ENCODE peak calls at places on chromosomes 16 and 17, in four cellular contexts. B, D, O and H are unnamed samples.

GRCh38 chr16:23079683-23080221 is 69.5 kb downstream of the USP31 start:
- DNase-seq in B (no peak), D (no peak), O (no peak), H (no peak)

GRCh38 chr17:21368545-21369246 is 7.5 kb upstream of the KCNJ12 start:
- DNase-seq in B (no peak), D (no peak), O (no peak), H (peak)

GRCh38 chr17:37480427-37480826 is 9.3 kb upstream of the DUSP14 start:
- DNase-seq in B (no peak), D (no peak), O (no peak), H (no peak)

GRCh38 chr17:80931421-80932265 is 60.0 kb upstream of the CHMP6 start:
- DNase-seq in B (peak), D (peak), O (peak), H (peak)

GRCh38 chr16:78122774-78123315 is 23.4 kb downstream of the WWOX start:
- DNase-seq in B (peak), D (peak), O (peak), H (peak)

GRCh38 chr17:66331038-66331816 is 28.8 kb downstream of the PRKCA start:
- DNase-seq in B (no peak), D (no peak), O (no peak), H (no peak)

GRCh38 chr17:83204230-83204725 is 124.9 kb downstream of the METRNL start:
- DNase-seq in B (no peak), D (no peak), O (no peak), H (no peak)

GRCh38 chr17:17151962-17152361 is 54.2 kb downstream of the PLD6 start:
- DNase-seq in B (peak), D (peak), O (peak), H (peak)

GRCh38 chr17:9472541-9472940 is 103.1 kb downstream of the STX8 start:
- DNase-seq in B (peak), D (no peak), O (peak), H (no peak)

GRCh38 chr16:49527621-49528020 is 154.0 kb downstream of the C16orf78 start:
- DNase-seq in B (no peak), D (no peak), O (peak), H (peak)

GRCh38 chr17:15255713-15256454 is 9.2 kb downstream of the PMP22 start:
- DNase-seq in B (peak), D (no peak), O (no peak), H (no peak)

GRCh38 chr17:50693041-50693682 is 14.6 kb downstream of the ANKRD40 start:
- DNase-seq in B (no peak), D (peak), O (peak), H (no peak)

GRCh38 chr17:80034977-80035686 is 540 bp downstream of the TBC1D16 start:
- DNase-seq in B (peak), D (peak), O (peak), H (peak)

GRCh38 chr17:67717192-67717623 is 528 bp upstream of the NOL11 start:
- DNase-seq in B (no peak), D (no peak), O (no peak), H (no peak)

GRCh38 chr17:49277638-49278037 is 47.1 kb upstream of the PHOSPHO1 start:
- DNase-seq in B (no peak), D (no peak), O (no peak), H (no peak)

GRCh38 chr17:75044716-75045115 is 2.1 kb downstream of the ATP5PD start:
- DNase-seq in B (no peak), D (no peak), O (no peak), H (no peak)

GRCh38 chr16:89892055-89892630 is 18.8 kb downstream of the TCF25 start:
- DNase-seq in B (no peak), D (no peak), O (no peak), H (no peak)

GRCh38 chr17:34797724-34798123 is 163.5 kb downstream of the CCT6B start:
- DNase-seq in B (no peak), D (peak), O (peak), H (peak)

GRCh38 chr16:46918905-46919792 is 35.0 kb downstream of the GPT2 start:
- DNase-seq in B (no peak), D (no peak), O (no peak), H (no peak)

GRCh38 chr16:50284131-50284911 is 18.0 kb downstream of the ADCY7 start:
- DNase-seq in B (no peak), D (no peak), O (no peak), H (no peak)

GRCh38 chr17:235831-236640 is 54.6 kb upstream of the DOC2B start:
- DNase-seq in B (no peak), D (no peak), O (no peak), H (no peak)

GRCh38 chr17:28317965-28318758 is 838 bp upstream of the TMEM97 start:
- DNase-seq in B (no peak), D (no peak), O (no peak), H (no peak)

GRCh38 chr16:67326472-67327309 is at the start of the genes KCTD19 and LRRC36:
- DNase-seq in B (no peak), D (peak), O (peak), H (peak)

GRCh38 chr16:56589141-56590039 is at the start of gene MT3:
- DNase-seq in B (no peak), D (peak), O (no peak), H (peak)

GRCh38 chr16:84514874-84515835 is 10.7 kb upstream of the MEAK7 start:
- DNase-seq in B (no peak), D (no peak), O (no peak), H (no peak)

GRCh38 chr16:86432691-86433090 is 77.6 kb upstream of the FOXF1 start:
- DNase-seq in B (no peak), D (no peak), O (peak), H (no peak)

GRCh38 chr17:74215332-74215727 is 2.0 kb downstream of the TTYH2 start:
- DNase-seq in B (no peak), D (no peak), O (no peak), H (no peak)

GRCh38 chr16:23563186-23563585 is 5.7 kb downstream of the UBFD1 start:
- DNase-seq in B (no peak), D (no peak), O (no peak), H (no peak)

GRCh38 chr17:77722366-77722765 is 236.1 kb upstream of the TNRC6C start:
- DNase-seq in B (no peak), D (no peak), O (no peak), H (no peak)

GRCh38 chr16:10386517-10387377 is 886 bp downstream of the ATF7IP2 start:
- DNase-seq in B (peak), D (peak), O (peak), H (peak)

DNA sequence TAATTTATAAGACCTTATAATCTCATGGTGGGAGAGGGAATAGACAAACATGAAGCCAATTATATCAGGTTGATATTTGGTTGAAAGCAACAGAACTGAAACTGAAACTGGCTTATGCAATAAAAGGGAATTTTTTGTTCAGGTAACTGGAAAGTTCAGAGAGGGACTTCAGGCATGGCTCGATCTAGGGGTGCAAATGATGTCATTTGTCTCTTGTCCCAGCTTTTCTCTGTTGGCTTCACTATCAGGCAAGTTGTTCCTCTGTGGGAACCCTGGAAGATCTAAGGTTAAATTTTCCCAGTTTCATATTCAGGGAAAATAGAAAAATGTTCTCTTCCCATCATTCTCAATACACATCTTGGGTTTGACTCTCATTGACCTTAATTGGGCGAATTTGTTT is 59.8 kb downstream of the OTOA start:
- DNase-seq in B (no peak), D (no peak), O (no peak), H (no peak)
- H3K4me3 ChIP-seq in B (no peak), D (no peak), O (no peak), H (no peak)

GRCh38 chr16:4415538-4416199 is 727 bp downstream of the CORO7 start:
- DNase-seq in B (no peak), D (peak), O (no peak), H (peak)

GRCh38 chr16:4412854-4413253 is 3.5 kb downstream of the CORO7 start:
- DNase-seq in B (no peak), D (no peak), O (no peak), H (no peak)

GRCh38 chr16:4416200-4417032 is at the start of gene CORO7:
- DNase-seq in B (peak), D (peak), O (peak), H (peak)

GRCh38 chr16:4412159-4412558 is 4.2 kb downstream of the CORO7 start:
- DNase-seq in B (no peak), D (no peak), O (no peak), H (no peak)

DNA sequence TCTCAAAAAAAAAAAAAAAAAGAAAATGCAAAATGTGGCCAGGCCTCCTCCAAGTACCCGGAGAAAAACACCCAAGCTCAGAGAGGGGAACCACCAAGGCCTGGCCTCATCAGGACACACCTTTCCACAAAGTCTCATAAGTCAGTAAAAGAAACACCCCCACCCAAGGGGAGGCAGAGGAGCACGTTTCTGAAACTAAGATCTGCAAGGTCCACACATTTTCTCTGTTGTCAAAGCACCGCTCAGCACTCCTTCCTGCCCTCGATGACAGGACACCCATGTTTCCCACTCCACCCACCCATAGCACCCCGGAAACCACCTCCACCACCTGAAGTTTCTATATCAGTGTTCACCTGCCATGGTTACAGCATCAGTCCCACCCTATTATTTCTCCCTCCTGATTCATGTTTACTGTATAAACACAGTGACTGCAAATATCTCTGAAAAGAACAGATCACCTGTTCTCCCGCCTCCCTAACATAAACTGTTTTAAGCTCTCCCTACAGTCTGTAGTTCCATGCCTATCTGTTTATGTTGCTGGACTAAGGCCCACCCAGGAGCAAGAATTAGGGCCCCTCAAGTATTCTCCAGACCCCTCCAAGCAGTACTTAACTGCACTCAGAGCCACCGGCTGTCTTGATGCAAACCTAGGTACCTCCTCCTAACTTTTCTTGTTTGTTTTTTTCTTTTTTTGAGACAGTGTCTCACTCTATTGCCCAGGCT is 2.0 kb downstream of the CORO7 start:
- DNase-seq in B (no peak), D (no peak), O (no peak), H (no peak)
- H3K4me3 ChIP-seq in B (no peak), D (no peak), O (no peak), H (no peak)

GRCh38 chr17:30819941-30820705 is 4.4 kb downstream of the CRLF3 start:
- DNase-seq in B (no peak), D (peak), O (no peak), H (peak)

GRCh38 chr17:30824002-30824355 is 513 bp downstream of the CRLF3 start:
- DNase-seq in B (no peak), D (peak), O (no peak), H (peak)

GRCh38 chr17:30821751-30822723 is 2.5 kb downstream of the CRLF3 start:
- DNase-seq in B (no peak), D (no peak), O (no peak), H (no peak)

GRCh38 chr17:30824356-30825145 is at the start of gene CRLF3:
- DNase-seq in B (peak), D (peak), O (peak), H (peak)

DNA sequence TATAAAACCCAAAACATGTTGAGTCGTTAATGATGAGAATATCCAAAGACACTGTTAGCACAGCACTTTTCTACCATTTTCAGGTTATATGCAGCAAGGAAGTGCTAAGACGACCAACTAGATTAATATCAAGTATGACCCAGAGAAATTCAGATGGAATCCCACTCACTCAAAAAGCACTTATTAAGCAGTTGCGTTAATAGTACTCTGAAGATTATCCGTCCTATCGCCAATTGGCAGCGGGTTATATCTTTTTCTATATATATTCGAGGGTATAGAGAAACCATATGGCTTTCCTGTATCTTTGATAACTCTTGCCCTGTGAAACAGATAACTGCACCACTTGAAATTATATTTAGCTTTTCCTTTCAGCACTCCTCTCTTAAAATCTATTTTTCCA is 1.1 kb downstream of the CRLF3 start:
- DNase-seq in B (no peak), D (no peak), O (no peak), H (no peak)
- H3K4me3 ChIP-seq in B (peak), D (peak), O (peak), H (peak)

DNA sequence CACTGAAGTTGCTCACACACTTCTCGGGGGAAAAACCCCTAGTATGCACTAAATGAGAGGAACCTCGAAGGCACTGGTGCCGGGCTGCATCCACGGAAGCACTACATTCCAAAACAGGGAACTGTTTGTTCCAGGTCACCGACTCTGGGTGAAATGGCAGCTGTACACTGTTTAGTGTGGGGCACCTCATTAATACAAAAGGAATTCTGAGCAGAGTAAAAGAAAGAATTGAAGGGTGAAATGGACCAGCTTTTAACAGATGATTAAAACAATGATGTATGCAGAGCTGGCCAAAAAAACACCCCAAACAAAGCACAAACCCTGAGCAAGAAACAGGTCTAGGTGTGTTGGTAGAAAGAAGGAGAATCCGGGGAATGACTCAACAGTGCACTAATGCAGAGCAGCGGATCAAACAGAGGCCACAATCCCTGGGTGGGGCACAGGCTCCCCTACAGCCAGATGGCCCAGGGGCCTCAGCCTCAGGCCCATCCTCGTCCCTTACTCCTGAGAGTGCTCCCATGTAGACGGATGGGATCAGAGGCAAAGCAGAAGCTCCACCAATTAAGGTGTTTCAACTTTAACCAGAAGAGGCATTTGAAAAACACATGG is 161.5 kb downstream of the ZFHX3 start:
- DNase-seq in B (no peak), D (no peak), O (no peak), H (no peak)
- H3K4me3 ChIP-seq in B (no peak), D (no peak), O (no peak), H (no peak)

DNA sequence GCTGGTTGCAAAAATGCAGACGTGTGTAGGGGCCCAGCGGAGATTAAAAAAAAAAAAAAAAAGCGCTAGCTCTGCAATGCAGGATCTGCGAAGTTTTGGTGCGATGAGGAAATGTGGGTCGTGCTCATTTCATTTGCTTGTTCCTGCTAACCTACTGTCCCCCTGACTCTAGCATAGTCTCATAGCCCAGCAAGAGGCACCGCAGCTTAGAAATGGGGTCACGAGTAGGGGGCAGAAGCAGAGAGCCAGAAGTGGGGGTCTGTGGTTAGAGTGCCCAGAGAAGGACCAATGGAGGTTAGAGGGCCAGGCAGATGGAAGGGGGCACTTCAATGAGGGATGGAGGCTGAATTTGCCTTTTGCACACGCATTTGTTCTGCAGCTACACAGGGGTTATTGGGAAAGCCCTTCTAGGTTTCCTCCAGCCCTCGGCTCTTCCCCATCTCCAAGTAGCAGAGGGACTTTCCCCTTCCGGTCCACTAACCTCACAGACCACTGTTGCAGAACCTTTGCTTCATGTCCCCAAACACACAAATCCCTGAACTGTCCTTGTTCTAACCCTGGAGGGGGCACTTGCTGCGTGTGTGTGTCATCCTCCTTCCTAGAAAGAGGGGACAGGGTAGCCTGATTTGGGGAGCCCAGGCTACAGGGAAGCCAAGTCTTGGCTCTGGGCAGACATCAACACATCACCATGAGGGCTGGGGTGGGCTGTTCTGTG is 7.0 kb upstream of the NR1D1 start:
- DNase-seq in B (no peak), D (no peak), O (no peak), H (no peak)
- H3K4me3 ChIP-seq in B (no peak), D (peak), O (no peak), H (no peak)

GRCh38 chr17:5571281-5571680 is 13.0 kb downstream of the NLRP1 start:
- DNase-seq in B (no peak), D (no peak), O (no peak), H (no peak)
- H3K4me3 ChIP-seq in B (no peak), D (no peak), O (no peak), H (no peak)

GRCh38 chr16:81707411-81708321 is 71.4 kb upstream of the PLCG2 start:
- DNase-seq in B (peak), D (peak), O (peak), H (no peak)
- H3K4me3 ChIP-seq in B (no peak), D (no peak), O (no peak), H (no peak)

GRCh38 chr17:44688200-44688599 is 1.4 kb downstream of the CCDC43 start:
- DNase-seq in B (no peak), D (no peak), O (no peak), H (no peak)
- H3K4me3 ChIP-seq in B (peak), D (no peak), O (no peak), H (no peak)

GRCh38 chr17:63549946-63550815 is at the start of gene DCAF7:
- DNase-seq in B (peak), D (peak), O (peak), H (peak)

GRCh38 chr17:63550816-63551639 is 751 bp downstream of the DCAF7 start:
- DNase-seq in B (peak), D (peak), O (peak), H (peak)

GRCh38 chr17:63555475-63556156 is 5.3 kb downstream of the DCAF7 start:
- DNase-seq in B (no peak), D (no peak), O (no peak), H (no peak)

GRCh38 chr17:63549289-63549945 is 860 bp upstream of the DCAF7 start:
- DNase-seq in B (no peak), D (no peak), O (no peak), H (no peak)

DNA sequence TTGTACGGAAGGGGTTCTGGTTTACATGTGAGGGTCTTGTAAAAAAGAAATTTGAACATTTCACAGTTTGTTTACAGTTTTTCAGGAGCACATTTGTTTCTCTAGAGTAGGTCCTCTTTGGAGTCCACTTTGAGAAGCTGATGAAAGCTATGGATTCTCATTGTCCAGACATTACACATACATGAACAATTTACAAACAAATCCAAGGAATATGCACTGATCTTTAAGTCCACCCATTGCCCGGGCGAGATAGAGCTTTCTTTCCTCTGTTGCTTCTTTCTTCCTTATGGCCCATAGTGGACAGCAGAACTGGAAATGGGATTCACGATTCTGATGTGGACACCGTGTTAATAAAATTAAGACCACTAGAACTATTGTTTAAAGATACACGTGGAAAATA is 1.9 kb downstream of the DCAF7 start:
- DNase-seq in B (no peak), D (peak), O (peak), H (no peak)
- H3K4me3 ChIP-seq in B (peak), D (peak), O (peak), H (peak)